ENCODE peak calls at places on chromosomes 2 and 18, in seven cellular contexts. I is fibroblast of lung, S is bronchial epithelial cell, Z is psoas muscle, Q is ovary, R is WERI-Rb-1, Y is K562. J is an unnamed sample. For H3K36me3 and H3K27me3, the result is how much of the 10 kb centered on the place peaks cover.

GRCh38 chr2:62972601-62973000 is 78.0 kb upstream of the OTX1 start:
- DNase-seq in I (no peak), S (no peak), Z (no peak), Q (no peak), R (no peak), Y (no peak), J (no peak)

GRCh38 chr2:102251042-102251848 is 60.1 kb upstream of the IL1RL1 start:
- DNase-seq in I (peak), S (peak), Z (peak), Q (peak), R (no peak), Y (no peak), J (peak)

GRCh38 chr2:165901595-165901994 is 52.0 kb downstream of the TTC21B start:
- DNase-seq in I (no peak), S (no peak), Z (no peak), Q (no peak), R (no peak), Y (no peak), J (no peak)

GRCh38 chr2:10911291-10912075 is at the start of gene KCNF1:
- DNase-seq in I (peak), S (peak), Z (no peak), Q (no peak), R (peak), Y (no peak), J (no peak)

GRCh38 chr2:96524482-96525210 is 11.9 kb upstream of the ARID5A start:
- DNase-seq in I (no peak), S (no peak), Z (peak), Q (no peak), R (no peak), Y (no peak), J (no peak)

GRCh38 chr18:10284571-10285282 is 169.7 kb upstream of the APCDD1 start:
- DNase-seq in I (no peak), S (no peak), Z (no peak), Q (no peak), R (no peak), Y (no peak), J (no peak)

GRCh38 chr18:57997820-57998219 is 46.2 kb upstream of the NEDD4L start:
- DNase-seq in I (no peak), S (no peak), Z (no peak), Q (no peak), R (no peak), Y (no peak), J (no peak)

GRCh38 chr2:241636182-241636982 is 576 bp downstream of the THAP4 start:
- DNase-seq in I (peak), S (no peak), Z (peak), Q (peak), R (peak), Y (peak), J (peak)

GRCh38 chr2:212109217-212109616 is 429.4 kb downstream of the ERBB4 start:
- DNase-seq in I (no peak), S (no peak), Z (no peak), Q (no peak), R (no peak), Y (no peak), J (no peak)

GRCh38 chr2:102553601-102554000 is 65.8 kb upstream of the SLC9A2 start:
- DNase-seq in I (no peak), S (no peak), Z (no peak), Q (no peak), R (no peak), Y (no peak), J (no peak)

GRCh38 chr2:189402932-189403331 is 38.3 kb upstream of the WDR75 start:
- DNase-seq in I (peak), S (peak), Z (no peak), Q (no peak), R (no peak), Y (no peak), J (no peak)

GRCh38 chr2:126889501-126890135 is 9.1 kb upstream of the TEX51 start:
- DNase-seq in I (no peak), S (no peak), Z (no peak), Q (no peak), R (peak), Y (no peak), J (no peak)

GRCh38 chr18:7945882-7946281 is 378.8 kb downstream of the PTPRM start:
- DNase-seq in I (peak), S (peak), Z (no peak), Q (no peak), R (no peak), Y (no peak), J (no peak)

GRCh38 chr2:64262816-64263215 is 118.6 kb upstream of the PELI1 start:
- DNase-seq in I (no peak), S (no peak), Z (no peak), Q (no peak), R (no peak), Y (no peak), J (no peak)

GRCh38 chr18:75280427-75281280 is 70.1 kb downstream of the TSHZ1 start:
- DNase-seq in I (no peak), S (no peak), Z (no peak), Q (no peak), R (no peak), Y (no peak), J (no peak)

GRCh38 chr18:74485860-74486849 is 10.0 kb upstream of the CNDP2 start:
- DNase-seq in I (no peak), S (no peak), Z (no peak), Q (no peak), R (no peak), Y (no peak), J (no peak)

GRCh38 chr2:20030224-20030623 is 17.8 kb upstream of the MATN3 start:
- DNase-seq in I (no peak), S (no peak), Z (no peak), Q (no peak), R (no peak), Y (no peak), J (no peak)

GRCh38 chr2:96870631-96871255 is 863 bp upstream of the SEMA4C start:
- DNase-seq in I (no peak), S (no peak), Z (no peak), Q (peak), R (peak), Y (peak), J (no peak)

GRCh38 chr2:20565623-20566236 is 85.2 kb downstream of the HS1BP3 start:
- DNase-seq in I (peak), S (no peak), Z (no peak), Q (no peak), R (no peak), Y (no peak), J (no peak)

GRCh38 chr2:159155315-159155714 is 131.2 kb downstream of the WDSUB1 start:
- DNase-seq in I (no peak), S (peak), Z (no peak), Q (no peak), R (no peak), Y (no peak), J (no peak)

GRCh38 chr2:240524963-240525718 is 32.6 kb downstream of the ANKMY1 start:
- DNase-seq in I (no peak), S (no peak), Z (no peak), Q (no peak), R (no peak), Y (no peak), J (no peak)
- H3K36me3 ChIP-seq in I (under half), S (under half), Z (under half), Q (under half), R (under half), Y (under half), J (under half)

GRCh38 chr2:112547333-112547732 is 5.1 kb downstream of the POLR1B start:
- DNase-seq in I (peak), S (peak), Z (peak), Q (no peak), R (no peak), Y (no peak), J (no peak)
- TF ChIP-seq CTCF in I (no peak), S (no peak), Z (no peak), Q (no peak), R (no peak), Y (no peak), J (no peak)

GRCh38 chr18:28176674-28176932 is 327 bp downstream of the CDH2 start:
- DNase-seq in I (no peak), S (no peak), Z (no peak), Q (peak), R (no peak), Y (no peak), J (no peak)
- H3K27me3 ChIP-seq in I (under half), S (under half), Z (under half), Q (under half), R (under half), Y (under half), J (under half)

GRCh38 chr18:70019136-70019535 is 71.5 kb upstream of the CD226 start:
- DNase-seq in I (no peak), S (no peak), Z (no peak), Q (no peak), R (no peak), Y (no peak), J (no peak)
- H3K36me3 ChIP-seq in I (under half), S (under half), Z (under half), Q (under half), R (under half), Y (under half), J (under half)

DNA sequence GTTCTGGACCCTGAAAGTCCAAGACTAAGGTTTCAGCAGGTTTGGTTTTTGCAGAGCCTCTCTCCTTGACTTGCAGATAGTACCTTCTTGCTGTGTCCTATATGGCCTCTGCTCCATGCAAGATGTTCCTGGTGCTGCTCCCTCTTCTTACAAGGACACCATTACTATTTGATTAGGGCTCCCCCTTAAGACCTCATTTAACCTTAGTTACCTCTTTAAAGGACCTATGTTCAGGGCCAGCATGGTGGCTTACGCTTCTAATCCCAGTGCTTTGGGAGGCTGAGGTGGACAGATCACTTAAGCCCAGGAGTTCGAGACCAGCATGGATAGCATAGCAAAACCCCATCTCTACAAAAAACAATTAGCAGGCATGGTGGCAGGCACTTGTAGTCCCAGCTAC is 179.0 kb downstream of the SLC39A10 start:
- DNase-seq in I (no peak), S (no peak), Z (no peak), Q (no peak), R (no peak), Y (no peak), J (no peak)
- TF ChIP-seq CTCF in I (no peak), S (no peak), Z (no peak), Q (no peak), R (no peak), Y (no peak), J (no peak)

GRCh38 chr2:120436885-120437603 is 91.1 kb downstream of the INHBB start:
- DNase-seq in I (peak), S (peak), Z (no peak), Q (no peak), R (peak), Y (peak), J (no peak)

GRCh38 chr2:120434909-120435308 is 89.0 kb downstream of the INHBB start:
- DNase-seq in I (no peak), S (no peak), Z (no peak), Q (no peak), R (no peak), Y (no peak), J (no peak)

GRCh38 chr2:120436460-120436739 is 90.5 kb downstream of the INHBB start:
- DNase-seq in I (no peak), S (no peak), Z (peak), Q (peak), R (no peak), Y (no peak), J (no peak)

GRCh38 chr2:120434487-120434886 is 88.6 kb downstream of the INHBB start:
- DNase-seq in I (peak), S (no peak), Z (no peak), Q (no peak), R (no peak), Y (no peak), J (no peak)

DNA sequence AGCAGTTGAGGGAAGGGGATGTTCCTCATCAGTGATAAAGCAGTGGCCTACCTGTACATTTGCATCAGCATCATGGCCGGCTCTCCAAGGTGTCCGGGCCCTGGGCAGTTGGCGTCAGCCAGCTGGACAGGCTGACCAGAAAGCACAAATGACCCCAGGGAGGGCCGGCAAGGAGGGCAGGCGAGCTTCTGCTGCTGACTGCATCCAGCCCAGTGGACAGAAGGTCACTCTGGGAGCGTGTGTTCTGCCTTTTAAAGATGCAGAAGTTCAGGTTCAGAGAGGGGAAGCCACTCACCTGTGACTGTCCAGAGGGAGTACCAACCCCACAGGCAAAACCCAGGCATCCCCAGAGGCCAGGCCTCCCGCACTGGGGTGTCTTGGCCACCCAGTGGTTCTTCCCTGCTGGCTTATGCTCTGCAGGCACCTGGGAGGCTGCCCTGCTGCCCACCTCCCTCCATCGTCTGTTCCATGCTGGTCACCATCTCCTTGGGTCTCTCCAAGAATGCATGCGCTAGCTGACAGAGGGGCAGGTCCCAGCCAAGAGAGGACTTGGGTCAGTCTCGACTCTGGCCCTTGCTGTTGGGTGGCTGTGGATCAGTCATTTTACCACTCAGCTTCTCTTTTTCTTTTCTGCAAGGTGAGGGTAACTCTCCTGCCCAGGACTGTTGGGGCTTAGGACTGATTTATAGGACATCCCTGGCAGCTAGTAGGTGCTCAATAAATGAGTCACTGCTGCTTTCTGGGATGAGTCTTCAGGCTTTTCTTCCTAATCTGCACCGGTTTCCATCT is 89.9 kb downstream of the INHBB start:
- DNase-seq in I (no peak), S (no peak), Z (no peak), Q (no peak), R (no peak), Y (no peak), J (no peak)
- H3K27me3 ChIP-seq in I (under half), S (under half), Z (under half), Q (under half), R (under half), Y (under half), J (under half)

GRCh38 chr2:112758701-112759100 is 5.7 kb downstream of the CKAP2L start:
- DNase-seq in I (peak), S (no peak), Z (no peak), Q (no peak), R (no peak), Y (no peak), J (no peak)

GRCh38 chr2:112755444-112755843 is 9.0 kb downstream of the CKAP2L start:
- DNase-seq in I (no peak), S (no peak), Z (no peak), Q (no peak), R (no peak), Y (no peak), J (no peak)

GRCh38 chr2:112757265-112757664 is 7.1 kb downstream of the CKAP2L start:
- DNase-seq in I (peak), S (no peak), Z (no peak), Q (no peak), R (no peak), Y (no peak), J (no peak)

GRCh38 chr2:112754562-112754961 is 9.8 kb downstream of the CKAP2L start:
- DNase-seq in I (no peak), S (no peak), Z (no peak), Q (no peak), R (no peak), Y (no peak), J (no peak)

DNA sequence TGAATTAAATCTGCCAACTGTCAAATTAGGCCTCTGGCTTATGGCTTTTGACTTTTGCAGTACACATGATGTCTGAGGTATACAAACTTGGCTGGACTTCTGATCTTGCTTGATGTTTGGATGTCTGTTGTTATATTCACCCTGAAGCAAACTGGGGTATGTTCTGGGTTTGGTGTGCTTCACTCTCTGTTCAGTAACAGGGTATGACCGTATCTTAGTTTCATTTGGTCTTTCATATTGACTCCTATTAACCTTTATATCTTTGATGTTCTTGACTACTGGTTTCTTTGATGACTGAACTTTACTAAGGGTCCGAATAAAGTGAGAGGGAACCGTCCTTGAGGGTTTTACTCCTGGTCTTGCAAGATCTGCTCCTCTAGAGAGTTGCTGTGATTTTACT is 8.2 kb downstream of the CKAP2L start:
- DNase-seq in I (no peak), S (no peak), Z (no peak), Q (no peak), R (no peak), Y (no peak), J (no peak)
- H3K36me3 ChIP-seq in I (under half), S (under half), Z (under half), Q (under half), R (half or more), Y (half or more), J (under half)

DNA sequence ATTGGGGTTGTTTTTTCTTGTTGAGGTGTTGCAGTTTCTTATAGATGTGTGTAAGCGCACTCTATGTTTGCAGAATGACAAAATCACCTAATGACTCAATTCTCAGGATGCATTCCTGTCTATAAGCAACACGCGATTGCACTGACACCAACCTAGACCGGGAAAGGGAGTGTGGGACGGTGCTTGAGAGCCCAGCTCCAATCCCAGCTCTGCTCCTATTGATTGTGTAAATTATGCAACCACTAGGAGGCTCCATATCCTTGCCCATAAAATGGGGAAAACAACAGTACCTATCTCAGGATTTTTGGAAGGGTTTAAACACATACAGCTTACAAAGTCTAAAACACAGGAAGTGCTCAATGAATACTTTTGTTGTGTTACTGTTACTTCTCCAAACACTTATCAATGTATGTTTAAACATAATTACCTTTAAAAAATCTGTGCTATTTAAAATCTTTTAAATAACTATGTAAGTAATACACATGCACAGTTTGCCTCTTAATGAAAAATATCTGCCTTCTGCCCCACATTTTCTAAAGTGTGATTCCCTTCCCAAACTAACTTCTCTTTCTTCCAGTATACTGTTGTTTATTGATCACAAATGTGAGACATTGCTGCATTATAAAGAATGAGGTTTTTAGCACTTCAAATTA is 132.5 kb downstream of the SPHKAP start:
- DNase-seq in I (peak), S (peak), Z (no peak), Q (no peak), R (peak), Y (peak), J (no peak)
- TF ChIP-seq CTCF in I (peak), S (peak), Z (no peak), Q (no peak), R (peak), Y (peak), J (peak)

GRCh38 chr2:176137883-176138282 is 8.4 kb downstream of the HOXD8 start:
- DNase-seq in I (no peak), S (no peak), Z (no peak), Q (no peak), R (no peak), Y (no peak), J (no peak)

GRCh38 chr2:176136375-176137248 is 7.1 kb downstream of the HOXD8 start:
- DNase-seq in I (no peak), S (no peak), Z (peak), Q (peak), R (peak), Y (no peak), J (no peak)

GRCh38 chr2:176139170-176139611 is 9.7 kb downstream of the HOXD8 start:
- DNase-seq in I (no peak), S (no peak), Z (no peak), Q (peak), R (no peak), Y (no peak), J (no peak)

GRCh38 chr2:176138526-176139169 is 9.1 kb downstream of the HOXD8 start:
- DNase-seq in I (no peak), S (no peak), Z (peak), Q (no peak), R (no peak), Y (no peak), J (no peak)

DNA sequence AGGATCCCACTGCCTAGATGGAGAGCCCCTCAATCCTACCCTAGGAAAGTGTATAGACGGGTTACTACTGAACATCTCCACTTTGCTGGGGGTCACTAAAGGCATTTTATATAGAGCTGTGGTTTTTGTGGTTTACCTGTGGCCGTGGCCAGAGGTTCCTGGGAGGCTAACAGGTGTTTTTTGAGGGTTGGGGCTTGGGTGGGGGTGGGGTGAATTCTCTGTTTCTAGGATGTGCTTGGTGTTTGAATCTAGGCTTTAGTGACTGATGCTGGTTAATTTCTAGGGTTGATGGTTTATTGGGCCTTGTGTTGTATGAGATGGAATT is 7.7 kb downstream of the HOXD8 start:
- DNase-seq in I (no peak), S (no peak), Z (no peak), Q (no peak), R (no peak), Y (no peak), J (no peak)
- H3K27me3 ChIP-seq in I (half or more), S (half or more), Z (under half), Q (under half), R (half or more), Y (under half), J (under half)

J was measured in GM06990.